ENCODE peak calls at places on chromosomes 16 and 17, in ten cellular contexts. W is NCI-H524; E is Calu3; K is tibial nerve; N is GM12878; B is foreskin melanocyte; C is NCI-H2171 treated with DMSO at 0.1 percent for 48 hours; A is CD8-positive, alpha-beta T cell; O is amygdala; H is cardiac muscle cell. G is an unnamed sample.

GRCh38 chr17:74752822-74753401 is 4.5 kb downstream of the NHERF1 start:
- DNase-seq in H (no peak), E (no peak), K (no peak), W (no peak), C (no peak), O (no peak), B (no peak), A (no peak), N (no peak), G (peak)

GRCh38 chr17:76273435-76273921 is 8.3 kb downstream of the UBALD2 start:
- DNase-seq in K (no peak), N (no peak), O (no peak), A (no peak), C (no peak), H (no peak), B (no peak), E (no peak), W (no peak), G (no peak)

GRCh38 chr17:56359518-56359917 is 206.2 kb downstream of the ANKFN1 start:
- DNase-seq in C (peak), W (no peak), N (no peak), O (no peak), H (no peak), B (no peak), A (no peak), K (no peak), E (no peak), G (no peak)

GRCh38 chr17:55747209-55747608 is 3.6 kb upstream of the PCTP start:
- DNase-seq in N (no peak), O (no peak), H (no peak), B (no peak), A (no peak), C (no peak), K (no peak), E (no peak), W (no peak), G (no peak)

GRCh38 chr16:31118223-31119155 is 1.0 kb downstream of the KAT8 start:
- DNase-seq in A (no peak), E (no peak), N (no peak), O (no peak), K (no peak), W (no peak), H (no peak), B (no peak), C (no peak), G (no peak)

GRCh38 chr16:81855552-81856153 is 76.6 kb downstream of the PLCG2 start:
- DNase-seq in H (no peak), K (no peak), N (no peak), A (no peak), O (no peak), C (no peak), E (no peak), W (no peak), B (no peak), G (no peak)

GRCh38 chr16:22217890-22218730 is 12.0 kb downstream of the EEF2K start:
- DNase-seq in O (no peak), C (no peak), W (no peak), N (peak), H (no peak), A (no peak), K (no peak), B (no peak), E (no peak), G (no peak)

GRCh38 chr16:1876468-1876867 is 4.5 kb upstream of the MEIOB start:
- DNase-seq in E (no peak), C (no peak), K (no peak), A (no peak), H (no peak), N (peak), O (no peak), B (no peak), W (no peak), G (no peak)

GRCh38 chr16:89100601-89101302 is 7.1 kb downstream of the ACSF3 start:
- DNase-seq in O (no peak), W (no peak), E (no peak), B (no peak), H (no peak), A (no peak), C (no peak), N (no peak), K (no peak), G (no peak)

GRCh38 chr17:4998666-4999428 is 1.1 kb downstream of the KIF1C start:
- DNase-seq in E (peak), C (no peak), K (no peak), H (no peak), A (no peak), W (no peak), N (no peak), O (no peak), B (no peak), G (peak)